ENCODE peak calls at places on chromosomes 16 and 17, in ten cellular contexts. One of them, this sample, is unnamed.

GRCh38 chr17:67244621-67245072 is 349 bp downstream of the HELZ start:
- DNase-seq in esophagus muscularis mucosa: no peak
- DNase-seq in fibroblast of lung: no peak
- DNase-seq in AG09309: no peak
- DNase-seq in fibroblast of mammary gland: no peak
- DNase-seq in HL-60: no peak
- DNase-seq in fibroblast of the aortic adventitia: no peak
- DNase-seq in GM23338: peak
- DNase-seq in cardiac fibroblast: no peak
- DNase-seq in ovary: peak
- DNase-seq in this sample: no peak

GRCh38 chr17:68709461-68709860 is 108.3 kb upstream of the FAM20A start:
- DNase-seq in esophagus muscularis mucosa: no peak
- DNase-seq in fibroblast of lung: no peak
- DNase-seq in AG09309: no peak
- DNase-seq in fibroblast of mammary gland: peak
- DNase-seq in HL-60: no peak
- DNase-seq in fibroblast of the aortic adventitia: no peak
- DNase-seq in GM23338: no peak
- DNase-seq in cardiac fibroblast: no peak
- DNase-seq in ovary: no peak
- DNase-seq in this sample: no peak

GRCh38 chr17:49830605-49831004 is 17.3 kb downstream of the TAC4 start:
- DNase-seq in esophagus muscularis mucosa: no peak
- DNase-seq in fibroblast of lung: peak
- DNase-seq in AG09309: no peak
- DNase-seq in fibroblast of mammary gland: no peak
- DNase-seq in HL-60: no peak
- DNase-seq in fibroblast of the aortic adventitia: no peak
- DNase-seq in GM23338: no peak
- DNase-seq in cardiac fibroblast: peak
- DNase-seq in ovary: no peak
- DNase-seq in this sample: peak

GRCh38 chr17:1515640-1516402 is 591 bp downstream of the INPP5K start:
- DNase-seq in esophagus muscularis mucosa: no peak
- DNase-seq in fibroblast of lung: peak
- DNase-seq in AG09309: peak
- DNase-seq in fibroblast of mammary gland: peak
- DNase-seq in HL-60: peak
- DNase-seq in fibroblast of the aortic adventitia: peak
- DNase-seq in GM23338: peak
- DNase-seq in cardiac fibroblast: peak
- DNase-seq in ovary: peak
- DNase-seq in this sample: peak

GRCh38 chr17:51016099-51016498 is 104.6 kb downstream of the SPAG9 start:
- DNase-seq in esophagus muscularis mucosa: no peak
- DNase-seq in fibroblast of lung: no peak
- DNase-seq in AG09309: no peak
- DNase-seq in fibroblast of mammary gland: no peak
- DNase-seq in HL-60: no peak
- DNase-seq in fibroblast of the aortic adventitia: peak
- DNase-seq in GM23338: no peak
- DNase-seq in cardiac fibroblast: no peak
- DNase-seq in ovary: no peak
- DNase-seq in this sample: no peak

GRCh38 chr16:79257958-79258490 is 342.5 kb downstream of the MAF start:
- DNase-seq in esophagus muscularis mucosa: no peak
- DNase-seq in fibroblast of lung: no peak
- DNase-seq in AG09309: no peak
- DNase-seq in fibroblast of mammary gland: no peak
- DNase-seq in HL-60: no peak
- DNase-seq in fibroblast of the aortic adventitia: no peak
- DNase-seq in GM23338: no peak
- DNase-seq in cardiac fibroblast: no peak
- DNase-seq in ovary: no peak
- DNase-seq in this sample: no peak

GRCh38 chr17:44722254-44722653 is 13.8 kb downstream of the DBF4B start:
- DNase-seq in esophagus muscularis mucosa: no peak
- DNase-seq in fibroblast of lung: no peak
- DNase-seq in AG09309: no peak
- DNase-seq in fibroblast of mammary gland: no peak
- DNase-seq in HL-60: no peak
- DNase-seq in fibroblast of the aortic adventitia: no peak
- DNase-seq in GM23338: no peak
- DNase-seq in cardiac fibroblast: no peak
- DNase-seq in ovary: no peak
- DNase-seq in this sample: no peak

GRCh38 chr17:67482784-67483183 is 105.7 kb downstream of the PITPNC1 start:
- DNase-seq in esophagus muscularis mucosa: no peak
- DNase-seq in fibroblast of lung: no peak
- DNase-seq in AG09309: no peak
- DNase-seq in fibroblast of mammary gland: no peak
- DNase-seq in HL-60: no peak
- DNase-seq in fibroblast of the aortic adventitia: no peak
- DNase-seq in GM23338: no peak
- DNase-seq in cardiac fibroblast: no peak
- DNase-seq in ovary: no peak
- DNase-seq in this sample: no peak

GRCh38 chr17:65627108-65627507 is 65.7 kb upstream of the AXIN2 start:
- DNase-seq in esophagus muscularis mucosa: no peak
- DNase-seq in fibroblast of lung: no peak
- DNase-seq in AG09309: no peak
- DNase-seq in fibroblast of mammary gland: no peak
- DNase-seq in HL-60: no peak
- DNase-seq in fibroblast of the aortic adventitia: no peak
- DNase-seq in GM23338: no peak
- DNase-seq in cardiac fibroblast: no peak
- DNase-seq in ovary: no peak
- DNase-seq in this sample: no peak

GRCh38 chr17:40290629-40291296 is 3.1 kb downstream of the CDC6 start:
- DNase-seq in esophagus muscularis mucosa: no peak
- DNase-seq in fibroblast of lung: peak
- DNase-seq in AG09309: peak
- DNase-seq in fibroblast of mammary gland: peak
- DNase-seq in HL-60: peak
- DNase-seq in fibroblast of the aortic adventitia: peak
- DNase-seq in GM23338: peak
- DNase-seq in cardiac fibroblast: peak
- DNase-seq in ovary: no peak
- DNase-seq in this sample: peak

GRCh38 chr17:8353736-8354135 is 14.1 kb downstream of the ODF4 start:
- DNase-seq in esophagus muscularis mucosa: no peak
- DNase-seq in fibroblast of lung: no peak
- DNase-seq in AG09309: no peak
- DNase-seq in fibroblast of mammary gland: no peak
- DNase-seq in HL-60: no peak
- DNase-seq in fibroblast of the aortic adventitia: no peak
- DNase-seq in GM23338: no peak
- DNase-seq in cardiac fibroblast: no peak
- DNase-seq in ovary: no peak
- DNase-seq in this sample: no peak

GRCh38 chr17:82194765-82195164 is 17.9 kb downstream of the CCDC57 start:
- DNase-seq in esophagus muscularis mucosa: no peak
- DNase-seq in fibroblast of lung: no peak
- DNase-seq in AG09309: no peak
- DNase-seq in fibroblast of mammary gland: no peak
- DNase-seq in HL-60: no peak
- DNase-seq in fibroblast of the aortic adventitia: no peak
- DNase-seq in GM23338: no peak
- DNase-seq in cardiac fibroblast: no peak
- DNase-seq in ovary: no peak
- DNase-seq in this sample: no peak

GRCh38 chr17:178292-179065 is 3.0 kb downstream of the DOC2B start:
- DNase-seq in esophagus muscularis mucosa: no peak
- DNase-seq in fibroblast of lung: no peak
- DNase-seq in AG09309: no peak
- DNase-seq in fibroblast of mammary gland: no peak
- DNase-seq in HL-60: no peak
- DNase-seq in fibroblast of the aortic adventitia: no peak
- DNase-seq in GM23338: no peak
- DNase-seq in cardiac fibroblast: no peak
- DNase-seq in ovary: no peak
- DNase-seq in this sample: no peak

GRCh38 chr17:79026345-79027273 is 2.6 kb downstream of the C1QTNF1 start:
- DNase-seq in esophagus muscularis mucosa: no peak
- DNase-seq in fibroblast of lung: peak
- DNase-seq in AG09309: no peak
- DNase-seq in fibroblast of mammary gland: peak
- DNase-seq in HL-60: no peak
- DNase-seq in fibroblast of the aortic adventitia: peak
- DNase-seq in GM23338: no peak
- DNase-seq in cardiac fibroblast: peak
- DNase-seq in ovary: peak
- DNase-seq in this sample: peak

GRCh38 chr16:13110124-13110796 is 208.9 kb downstream of the SHISA9 start:
- DNase-seq in esophagus muscularis mucosa: no peak
- DNase-seq in fibroblast of lung: peak
- DNase-seq in AG09309: no peak
- DNase-seq in fibroblast of mammary gland: peak
- DNase-seq in HL-60: no peak
- DNase-seq in fibroblast of the aortic adventitia: no peak
- DNase-seq in GM23338: peak
- DNase-seq in cardiac fibroblast: peak
- DNase-seq in ovary: no peak
- DNase-seq in this sample: peak

GRCh38 chr16:78461496-78461938 is 362.1 kb downstream of the WWOX start:
- DNase-seq in esophagus muscularis mucosa: no peak
- DNase-seq in fibroblast of lung: no peak
- DNase-seq in AG09309: no peak
- DNase-seq in fibroblast of mammary gland: no peak
- DNase-seq in HL-60: no peak
- DNase-seq in fibroblast of the aortic adventitia: no peak
- DNase-seq in GM23338: no peak
- DNase-seq in cardiac fibroblast: no peak
- DNase-seq in ovary: no peak
- DNase-seq in this sample: peak

GRCh38 chr17:80755650-80756405 is 211.2 kb downstream of the RPTOR start:
- DNase-seq in esophagus muscularis mucosa: no peak
- DNase-seq in fibroblast of lung: no peak
- DNase-seq in AG09309: no peak
- DNase-seq in fibroblast of mammary gland: no peak
- DNase-seq in HL-60: no peak
- DNase-seq in fibroblast of the aortic adventitia: no peak
- DNase-seq in GM23338: peak
- DNase-seq in cardiac fibroblast: no peak
- DNase-seq in ovary: no peak
- DNase-seq in this sample: no peak
- TF ChIP-seq CTCF in esophagus muscularis mucosa: no peak
- TF ChIP-seq CTCF in fibroblast of lung: no peak
- TF ChIP-seq CTCF in AG09309: peak
- TF ChIP-seq CTCF in fibroblast of mammary gland: peak
- TF ChIP-seq CTCF in HL-60: no peak
- TF ChIP-seq CTCF in fibroblast of the aortic adventitia: peak
- TF ChIP-seq CTCF in GM23338: peak
- TF ChIP-seq CTCF in cardiac fibroblast: peak
- TF ChIP-seq CTCF in ovary: no peak
- TF ChIP-seq CTCF in this sample: peak

GRCh38 chr17:58665946-58666857 is 25.6 kb downstream of the TEX14 start:
- DNase-seq in esophagus muscularis mucosa: no peak
- DNase-seq in fibroblast of lung: no peak
- DNase-seq in AG09309: no peak
- DNase-seq in fibroblast of mammary gland: no peak
- DNase-seq in HL-60: no peak
- DNase-seq in fibroblast of the aortic adventitia: no peak
- DNase-seq in GM23338: no peak
- DNase-seq in cardiac fibroblast: no peak
- DNase-seq in ovary: no peak
- DNase-seq in this sample: no peak
- H3K4me3 ChIP-seq in esophagus muscularis mucosa: no peak
- H3K4me3 ChIP-seq in fibroblast of lung: no peak
- H3K4me3 ChIP-seq in AG09309: no peak
- H3K4me3 ChIP-seq in fibroblast of mammary gland: no peak
- H3K4me3 ChIP-seq in HL-60: peak
- H3K4me3 ChIP-seq in fibroblast of the aortic adventitia: no peak
- H3K4me3 ChIP-seq in GM23338: no peak
- H3K4me3 ChIP-seq in cardiac fibroblast: no peak
- H3K4me3 ChIP-seq in ovary: peak
- H3K4me3 ChIP-seq in this sample: no peak

DNA sequence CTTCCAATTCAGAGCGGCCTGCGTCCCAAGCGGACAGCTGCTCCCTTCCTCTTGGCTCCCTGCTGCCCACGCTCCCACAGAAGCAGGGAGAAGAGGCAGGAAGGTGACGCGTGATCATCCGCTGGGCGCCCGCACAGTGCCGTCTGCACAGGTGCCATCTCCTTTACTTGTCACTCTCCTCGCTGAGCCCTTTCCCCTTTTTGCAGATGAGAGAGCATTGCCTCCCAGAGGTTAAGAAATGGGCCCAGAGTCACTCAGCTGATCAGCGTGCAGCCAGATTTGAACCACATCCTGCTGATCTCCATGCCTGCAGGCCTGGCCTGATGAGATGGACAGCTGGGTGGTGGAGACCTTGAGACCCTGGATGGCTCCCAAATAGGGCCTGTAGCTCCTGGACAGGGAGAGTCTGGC is 299.8 kb downstream of the SEC14L1 start:
- DNase-seq in esophagus muscularis mucosa: no peak
- DNase-seq in fibroblast of lung: no peak
- DNase-seq in AG09309: no peak
- DNase-seq in fibroblast of mammary gland: no peak
- DNase-seq in HL-60: peak
- DNase-seq in fibroblast of the aortic adventitia: no peak
- DNase-seq in GM23338: no peak
- DNase-seq in cardiac fibroblast: no peak
- DNase-seq in ovary: no peak
- DNase-seq in this sample: no peak
- TF ChIP-seq CTCF in esophagus muscularis mucosa: no peak
- TF ChIP-seq CTCF in fibroblast of lung: no peak
- TF ChIP-seq CTCF in AG09309: no peak
- TF ChIP-seq CTCF in fibroblast of mammary gland: no peak
- TF ChIP-seq CTCF in HL-60: no peak
- TF ChIP-seq CTCF in fibroblast of the aortic adventitia: no peak
- TF ChIP-seq CTCF in GM23338: no peak
- TF ChIP-seq CTCF in cardiac fibroblast: no peak
- TF ChIP-seq CTCF in ovary: no peak
- TF ChIP-seq CTCF in this sample: no peak

GRCh38 chr16:12089492-12090161 is 113.1 kb downstream of the SNX29 start:
- DNase-seq in esophagus muscularis mucosa: no peak
- DNase-seq in fibroblast of lung: peak
- DNase-seq in AG09309: no peak
- DNase-seq in fibroblast of mammary gland: peak
- DNase-seq in HL-60: peak
- DNase-seq in fibroblast of the aortic adventitia: peak
- DNase-seq in GM23338: peak
- DNase-seq in cardiac fibroblast: peak
- DNase-seq in ovary: peak
- DNase-seq in this sample: peak
- H3K4me3 ChIP-seq in esophagus muscularis mucosa: peak
- H3K4me3 ChIP-seq in fibroblast of lung: no peak
- H3K4me3 ChIP-seq in AG09309: no peak
- H3K4me3 ChIP-seq in fibroblast of mammary gland: peak
- H3K4me3 ChIP-seq in HL-60: no peak
- H3K4me3 ChIP-seq in fibroblast of the aortic adventitia: peak
- H3K4me3 ChIP-seq in GM23338: peak
- H3K4me3 ChIP-seq in cardiac fibroblast: peak
- H3K4me3 ChIP-seq in ovary: no peak
- H3K4me3 ChIP-seq in this sample: peak

This sample was measured in astrocyte of the spinal cord.